ENCODE peak calls at places on chromosomes 11 and 22, in six cellular contexts. S, B, X, A, R and Q are unnamed samples.

GRCh38 chr22:43776081-43776670 is 35.9 kb downstream of the EFCAB6 start:
- DNase-seq in S (no peak), B (no peak), X (no peak), A (no peak), R (no peak), Q (no peak)

GRCh38 chr11:27183672-27184457 is 143.2 kb downstream of the BBOX1 start:
- DNase-seq in S (no peak), B (peak), X (peak), A (peak), R (peak), Q (peak)

GRCh38 chr11:65355776-65356393 is 1.3 kb downstream of the TIGD3 start:
- DNase-seq in S (peak), B (no peak), X (peak), A (no peak), R (no peak), Q (peak)

GRCh38 chr11:12377824-12378593 is 638 bp downstream of the PARVA start:
- DNase-seq in S (peak), B (peak), X (peak), A (no peak), R (peak), Q (peak)

GRCh38 chr11:6297831-6298230 is 22.5 kb downstream of the CAVIN3 start:
- DNase-seq in S (no peak), B (peak), X (peak), A (no peak), R (no peak), Q (no peak)

GRCh38 chr11:85076535-85077330 is 550.4 kb downstream of the DLG2 start:
- DNase-seq in S (no peak), B (no peak), X (no peak), A (no peak), R (no peak), Q (no peak)

GRCh38 chr11:28674432-28675076 is 566.4 kb downstream of the METTL15 start:
- DNase-seq in S (peak), B (peak), X (peak), A (no peak), R (no peak), Q (peak)

GRCh38 chr11:7575841-7576451 is 62.1 kb downstream of the PPFIBP2 start:
- DNase-seq in S (no peak), B (peak), X (no peak), A (no peak), R (peak), Q (no peak)

GRCh38 chr22:40462195-40462988 is 92.0 kb downstream of the SGSM3 start:
- DNase-seq in S (no peak), B (no peak), X (no peak), A (no peak), R (peak), Q (no peak)

GRCh38 chr11:84019576-84020194 is 733.5 kb upstream of the CCDC90B start:
- DNase-seq in S (no peak), B (no peak), X (no peak), A (no peak), R (no peak), Q (no peak)

GRCh38 chr11:69912911-69913451 is 93.8 kb upstream of the FGF3 start:
- DNase-seq in S (peak), B (peak), X (no peak), A (no peak), R (no peak), Q (peak)

GRCh38 chr11:121500717-121501116 is 48.0 kb upstream of the SORL1-AS1 start:
- DNase-seq in S (no peak), B (no peak), X (no peak), A (no peak), R (no peak), Q (no peak)

GRCh38 chr22:46878549-46878948 is 116.1 kb downstream of the TBC1D22A start:
- DNase-seq in S (no peak), B (peak), X (no peak), A (peak), R (no peak), Q (peak)

GRCh38 chr22:41682033-41682807 is 6.4 kb downstream of the SNU13 start:
- DNase-seq in S (peak), B (no peak), X (peak), A (peak), R (peak), Q (peak)

GRCh38 chr11:94330789-94331188 is 26.4 kb downstream of the IZUMO1R start:
- DNase-seq in S (no peak), B (no peak), X (no peak), A (no peak), R (no peak), Q (no peak)

GRCh38 chr11:117431436-117431835 is 103.8 kb downstream of the CEP164 start:
- DNase-seq in S (no peak), B (no peak), X (no peak), A (no peak), R (no peak), Q (no peak)

GRCh38 chr11:133065847-133066485 is 466.3 kb downstream of the OPCML start:
- DNase-seq in S (no peak), B (no peak), X (no peak), A (no peak), R (no peak), Q (no peak)

GRCh38 chr11:57546869-57547518 is 9.6 kb downstream of the SMTNL1 start:
- DNase-seq in S (no peak), B (peak), X (peak), A (peak), R (peak), Q (peak)

GRCh38 chr22:48649466-48649865 is 1178.2 kb downstream of the BRD1 start:
- DNase-seq in S (no peak), B (no peak), X (no peak), A (no peak), R (no peak), Q (no peak)

GRCh38 chr11:2186669-2187266 is 15.2 kb upstream of the TH start:
- DNase-seq in S (peak), B (peak), X (peak), A (no peak), R (peak), Q (peak)

GRCh38 chr11:16883179-16883578 is 131.0 kb downstream of the PLEKHA7 start:
- DNase-seq in S (no peak), B (peak), X (peak), A (peak), R (no peak), Q (no peak)

GRCh38 chr11:28606930-28607329 is 498.7 kb downstream of the METTL15 start:
- DNase-seq in S (no peak), B (no peak), X (no peak), A (no peak), R (no peak), Q (peak)

GRCh38 chr22:46842606-46843005 is 80.2 kb downstream of the TBC1D22A start:
- DNase-seq in S (peak), B (no peak), X (no peak), A (no peak), R (no peak), Q (no peak)

GRCh38 chr22:47171441-47172221 is 409.2 kb downstream of the TBC1D22A start:
- DNase-seq in S (no peak), B (no peak), X (no peak), A (no peak), R (no peak), Q (peak)

GRCh38 chr11:64139045-64139444 is 26.9 kb downstream of the MACROD1 start:
- DNase-seq in S (no peak), B (no peak), X (no peak), A (no peak), R (no peak), Q (no peak)

GRCh38 chr11:2263724-2264360 is 6.5 kb downstream of the ASCL2 start:
- DNase-seq in S (no peak), B (no peak), X (no peak), A (peak), R (no peak), Q (no peak)

GRCh38 chr11:35605691-35606090 is 12.6 kb upstream of the FJX1 start:
- DNase-seq in S (no peak), B (no peak), X (no peak), A (no peak), R (no peak), Q (no peak)

GRCh38 chr11:74701351-74701750 is 29.9 kb downstream of the CHRDL2 start:
- DNase-seq in S (peak), B (peak), X (no peak), A (peak), R (peak), Q (peak)
- TF ChIP-seq JUN in S (no peak), B (no peak), X (no peak), A (no peak), R (no peak), Q (no peak)

DNA sequence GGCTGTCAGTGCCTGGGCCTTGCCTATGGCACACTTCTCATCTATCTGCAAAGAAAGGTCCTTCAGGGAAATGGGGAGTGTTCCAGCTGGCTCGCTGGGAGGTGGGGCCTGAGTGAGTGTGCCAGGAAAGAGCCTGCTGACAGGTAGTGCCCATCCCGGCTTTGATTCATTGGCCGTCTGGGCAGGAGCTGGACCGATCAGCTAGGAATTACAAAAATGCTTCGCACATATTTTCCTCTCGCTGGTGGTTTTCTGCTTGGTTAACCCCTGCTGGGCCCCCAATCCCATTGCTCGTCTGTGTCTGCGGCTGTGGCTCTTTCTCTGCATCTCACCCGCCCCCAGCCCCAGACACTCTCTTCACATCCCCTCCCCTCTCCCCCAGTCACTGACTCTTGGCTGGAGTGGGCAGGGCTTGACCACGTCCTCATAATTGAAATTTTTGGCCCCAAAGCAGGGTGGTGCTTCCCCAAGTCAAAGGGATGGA is 10.8 kb downstream of the LIF start:
- DNase-seq in S (no peak), B (peak), X (no peak), A (no peak), R (no peak), Q (no peak)
- TF ChIP-seq MAX in S (no peak), B (peak), X (no peak), A (no peak), R (no peak), Q (no peak)

GRCh38 chr22:38452373-38453064 is 2.5 kb downstream of the KCNJ4 start:
- DNase-seq in S (no peak), B (no peak), X (no peak), A (no peak), R (no peak), Q (no peak)
- TF ChIP-seq JUN in S (no peak), B (no peak), X (no peak), A (no peak), R (no peak), Q (no peak)

GRCh38 chr22:19962246-19962908 is 20.8 kb upstream of the TXNRD2 start:
- DNase-seq in S (peak), B (peak), X (peak), A (peak), R (peak), Q (peak)
- TF ChIP-seq MAX in S (peak), B (no peak), X (no peak), A (no peak), R (peak), Q (peak)

GRCh38 chr11:8908099-8908498 is 2.9 kb upstream of the AKIP1 start:
- DNase-seq in S (no peak), B (no peak), X (no peak), A (no peak), R (no peak), Q (no peak)
- TF ChIP-seq JUN in S (no peak), B (no peak), X (no peak), A (no peak), R (no peak), Q (no peak)

GRCh38 chr11:67290801-67291200 is 1.7 kb downstream of the ANKRD13D start:
- DNase-seq in S (no peak), B (no peak), X (no peak), A (no peak), R (no peak), Q (no peak)
- TF ChIP-seq MAX in S (no peak), B (no peak), X (no peak), A (no peak), R (no peak), Q (no peak)

DNA sequence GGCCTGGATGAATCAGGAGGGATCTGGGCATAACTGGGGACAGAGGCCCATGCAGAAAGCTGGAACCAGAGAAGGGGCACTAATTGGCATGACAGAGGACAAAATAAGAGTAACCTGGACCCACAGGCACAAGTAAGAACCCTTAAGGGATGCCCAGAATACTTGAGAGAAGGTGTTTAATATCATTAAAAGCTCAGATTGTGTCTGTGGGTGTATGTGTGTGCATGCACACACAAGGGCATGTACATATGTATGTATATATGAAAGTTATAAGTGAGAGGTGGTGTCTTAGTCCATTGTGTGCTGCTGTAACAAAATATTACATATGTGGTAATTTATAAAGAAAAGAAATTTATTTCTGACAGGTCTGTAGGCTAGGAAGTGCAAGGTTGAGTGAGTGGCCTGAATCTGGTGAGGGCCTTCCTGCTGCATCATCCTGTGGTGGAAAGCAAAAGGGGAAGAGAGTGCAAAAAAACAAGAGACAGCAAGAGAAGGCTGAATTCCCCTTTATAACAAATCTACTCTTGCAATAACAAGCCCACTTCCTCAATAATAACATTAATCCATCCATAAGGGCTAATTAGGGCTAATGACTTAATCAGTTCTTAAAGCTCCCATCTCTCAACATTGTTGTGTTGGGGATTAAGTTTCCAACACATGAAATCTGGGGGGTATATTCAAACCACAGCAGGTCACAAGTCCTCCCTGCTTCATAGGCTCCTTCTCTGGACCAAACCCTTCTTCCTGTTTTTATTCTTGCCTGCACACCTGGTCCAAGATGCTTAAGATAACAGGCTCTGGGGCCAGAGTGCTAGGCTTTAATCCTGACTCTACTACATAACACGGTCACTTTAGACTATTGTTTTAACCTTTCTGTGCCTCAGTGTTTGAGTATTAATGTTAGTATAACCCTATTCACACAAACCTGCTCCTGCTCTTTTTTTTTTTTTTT is 68.2 kb upstream of the POU2AF2 start:
- DNase-seq in S (no peak), B (no peak), X (no peak), A (no peak), R (no peak), Q (no peak)
- TF ChIP-seq JUN in S (no peak), B (no peak), X (no peak), A (no peak), R (no peak), Q (no peak)

GRCh38 chr11:114678125-114679036 is at the start of gene NXPE2:
- DNase-seq in S (no peak), B (peak), X (no peak), A (no peak), R (no peak), Q (no peak)
- TF ChIP-seq MAX in S (no peak), B (no peak), X (no peak), A (no peak), R (no peak), Q (no peak)